ENCODE peak calls at places on chromosomes 5 and 9, in ten cellular contexts. One of them, this sample, is unnamed.

GRCh38 chr9:114507726-114508125 is 2.5 kb upstream of the WHRN start:
- DNase-seq in thoracic aorta: no peak
- DNase-seq in dorsolateral prefrontal cortex: no peak
- DNase-seq in A549: peak; percentile 50
- DNase-seq in pancreas: no peak
- DNase-seq in osteoblast: no peak
- DNase-seq in neural progenitor cell: peak; percentile 57
- DNase-seq in fibroblast of mammary gland: peak; percentile 21
- DNase-seq in transverse colon: no peak
- DNase-seq in fibroblast of pulmonary artery: peak; percentile 31
- DNase-seq in this sample: no peak

GRCh38 chr5:5881294-5881693 is 458.8 kb downstream of the ICE1 start:
- DNase-seq in thoracic aorta: no peak
- DNase-seq in dorsolateral prefrontal cortex: no peak
- DNase-seq in A549: no peak
- DNase-seq in pancreas: no peak
- DNase-seq in osteoblast: no peak
- DNase-seq in neural progenitor cell: peak; percentile 55
- DNase-seq in fibroblast of mammary gland: no peak
- DNase-seq in transverse colon: no peak
- DNase-seq in fibroblast of pulmonary artery: no peak
- DNase-seq in this sample: no peak

GRCh38 chr5:143001764-143002351 is 231.7 kb downstream of the ARHGAP26 start:
- DNase-seq in thoracic aorta: no peak
- DNase-seq in dorsolateral prefrontal cortex: no peak
- DNase-seq in A549: no peak
- DNase-seq in pancreas: no peak
- DNase-seq in osteoblast: peak; percentile 77
- DNase-seq in neural progenitor cell: no peak
- DNase-seq in fibroblast of mammary gland: peak; percentile 59
- DNase-seq in transverse colon: no peak
- DNase-seq in fibroblast of pulmonary artery: peak; percentile 75
- DNase-seq in this sample: peak; percentile 47

GRCh38 chr9:100525563-100525962 is 52.3 kb upstream of the CAVIN4 start:
- DNase-seq in thoracic aorta: no peak
- DNase-seq in dorsolateral prefrontal cortex: no peak
- DNase-seq in A549: no peak
- DNase-seq in pancreas: no peak
- DNase-seq in osteoblast: peak; percentile 32
- DNase-seq in neural progenitor cell: no peak
- DNase-seq in fibroblast of mammary gland: peak; percentile 3
- DNase-seq in transverse colon: no peak
- DNase-seq in fibroblast of pulmonary artery: no peak
- DNase-seq in this sample: no peak

GRCh38 chr9:1619915-1620705 is 395.0 kb upstream of the SMARCA2 start:
- DNase-seq in thoracic aorta: no peak
- DNase-seq in dorsolateral prefrontal cortex: no peak
- DNase-seq in A549: peak; percentile 33
- DNase-seq in pancreas: no peak
- DNase-seq in osteoblast: no peak
- DNase-seq in neural progenitor cell: no peak
- DNase-seq in fibroblast of mammary gland: peak; percentile 11
- DNase-seq in transverse colon: no peak
- DNase-seq in fibroblast of pulmonary artery: peak; percentile 7
- DNase-seq in this sample: no peak

GRCh38 chr5:9720361-9720760 is 90.2 kb upstream of the TAS2R1 start:
- DNase-seq in thoracic aorta: no peak
- DNase-seq in dorsolateral prefrontal cortex: no peak
- DNase-seq in A549: no peak
- DNase-seq in pancreas: no peak
- DNase-seq in osteoblast: no peak
- DNase-seq in neural progenitor cell: no peak
- DNase-seq in fibroblast of mammary gland: no peak
- DNase-seq in transverse colon: no peak
- DNase-seq in fibroblast of pulmonary artery: no peak
- DNase-seq in this sample: no peak

GRCh38 chr9:116112236-116112635 is 41.4 kb upstream of the PAPPA start:
- DNase-seq in thoracic aorta: no peak
- DNase-seq in dorsolateral prefrontal cortex: no peak
- DNase-seq in A549: no peak
- DNase-seq in pancreas: no peak
- DNase-seq in osteoblast: peak; percentile 10
- DNase-seq in neural progenitor cell: no peak
- DNase-seq in fibroblast of mammary gland: peak; percentile 51
- DNase-seq in transverse colon: no peak
- DNase-seq in fibroblast of pulmonary artery: peak; percentile 54
- DNase-seq in this sample: no peak

GRCh38 chr9:133009906-133010582 is 20.8 kb upstream of the GTF3C5 start:
- DNase-seq in thoracic aorta: no peak
- DNase-seq in dorsolateral prefrontal cortex: no peak
- DNase-seq in A549: no peak
- DNase-seq in pancreas: no peak
- DNase-seq in osteoblast: no peak
- DNase-seq in neural progenitor cell: no peak
- DNase-seq in fibroblast of mammary gland: no peak
- DNase-seq in transverse colon: peak; percentile 39
- DNase-seq in fibroblast of pulmonary artery: no peak
- DNase-seq in this sample: no peak

GRCh38 chr5:154642499-154643245 is 112.5 kb upstream of the LARP1 start:
- DNase-seq in thoracic aorta: no peak
- DNase-seq in dorsolateral prefrontal cortex: no peak
- DNase-seq in A549: peak; percentile 38
- DNase-seq in pancreas: no peak
- DNase-seq in osteoblast: peak; percentile 92
- DNase-seq in neural progenitor cell: peak; percentile 31
- DNase-seq in fibroblast of mammary gland: peak; percentile 56
- DNase-seq in transverse colon: no peak
- DNase-seq in fibroblast of pulmonary artery: peak; percentile 40
- DNase-seq in this sample: no peak

GRCh38 chr5:109645591-109646236 is 44.0 kb upstream of the MAN2A1 start:
- DNase-seq in thoracic aorta: no peak
- DNase-seq in dorsolateral prefrontal cortex: no peak
- DNase-seq in A549: no peak
- DNase-seq in pancreas: no peak
- DNase-seq in osteoblast: no peak
- DNase-seq in neural progenitor cell: peak; percentile 66
- DNase-seq in fibroblast of mammary gland: no peak
- DNase-seq in transverse colon: no peak
- DNase-seq in fibroblast of pulmonary artery: no peak
- DNase-seq in this sample: peak; percentile 52

GRCh38 chr9:20242767-20243166 is 379.5 kb downstream of the MLLT3 start:
- DNase-seq in thoracic aorta: no peak
- DNase-seq in dorsolateral prefrontal cortex: no peak
- DNase-seq in A549: no peak
- DNase-seq in pancreas: no peak
- DNase-seq in osteoblast: no peak
- DNase-seq in neural progenitor cell: no peak
- DNase-seq in fibroblast of mammary gland: no peak
- DNase-seq in transverse colon: no peak
- DNase-seq in fibroblast of pulmonary artery: no peak
- DNase-seq in this sample: no peak

GRCh38 chr9:36457836-36458429 is 57.9 kb upstream of the RNF38 start:
- DNase-seq in thoracic aorta: no peak
- DNase-seq in dorsolateral prefrontal cortex: no peak
- DNase-seq in A549: no peak
- DNase-seq in pancreas: no peak
- DNase-seq in osteoblast: no peak
- DNase-seq in neural progenitor cell: no peak
- DNase-seq in fibroblast of mammary gland: no peak
- DNase-seq in transverse colon: no peak
- DNase-seq in fibroblast of pulmonary artery: no peak
- DNase-seq in this sample: no peak

GRCh38 chr9:133677126-133678010 is 41.2 kb downstream of the DBH start:
- DNase-seq in thoracic aorta: no peak
- DNase-seq in dorsolateral prefrontal cortex: no peak
- DNase-seq in A549: no peak
- DNase-seq in pancreas: peak; percentile 47
- DNase-seq in osteoblast: no peak
- DNase-seq in neural progenitor cell: no peak
- DNase-seq in fibroblast of mammary gland: no peak
- DNase-seq in transverse colon: no peak
- DNase-seq in fibroblast of pulmonary artery: no peak
- DNase-seq in this sample: no peak

GRCh38 chr9:89473762-89474469 is 24.0 kb downstream of the SEMA4D start:
- DNase-seq in thoracic aorta: no peak
- DNase-seq in dorsolateral prefrontal cortex: no peak
- DNase-seq in A549: no peak
- DNase-seq in pancreas: no peak
- DNase-seq in osteoblast: no peak
- DNase-seq in neural progenitor cell: no peak
- DNase-seq in fibroblast of mammary gland: peak; percentile 43
- DNase-seq in transverse colon: no peak
- DNase-seq in fibroblast of pulmonary artery: no peak
- DNase-seq in this sample: no peak

GRCh38 chr5:61289241-61289640 is 42.8 kb upstream of the ZSWIM6 start:
- DNase-seq in thoracic aorta: no peak
- DNase-seq in dorsolateral prefrontal cortex: no peak
- DNase-seq in A549: no peak
- DNase-seq in pancreas: no peak
- DNase-seq in osteoblast: no peak
- DNase-seq in neural progenitor cell: peak; percentile 77
- DNase-seq in fibroblast of mammary gland: no peak
- DNase-seq in transverse colon: no peak
- DNase-seq in fibroblast of pulmonary artery: no peak
- DNase-seq in this sample: no peak
- H3K4me3 ChIP-seq in thoracic aorta: no peak overlapping the region
- H3K4me3 ChIP-seq in dorsolateral prefrontal cortex: no peak overlapping the region
- H3K4me3 ChIP-seq in A549: no peak overlapping the region
- H3K4me3 ChIP-seq in pancreas: no peak overlapping the region
- H3K4me3 ChIP-seq in osteoblast: no peak overlapping the region
- H3K4me3 ChIP-seq in neural progenitor cell: no peak overlapping the region
- H3K4me3 ChIP-seq in fibroblast of mammary gland: no peak overlapping the region
- H3K4me3 ChIP-seq in transverse colon: no peak overlapping the region
- H3K4me3 ChIP-seq in fibroblast of pulmonary artery: no peak overlapping the region
- H3K4me3 ChIP-seq in this sample: no peak overlapping the region

DNA sequence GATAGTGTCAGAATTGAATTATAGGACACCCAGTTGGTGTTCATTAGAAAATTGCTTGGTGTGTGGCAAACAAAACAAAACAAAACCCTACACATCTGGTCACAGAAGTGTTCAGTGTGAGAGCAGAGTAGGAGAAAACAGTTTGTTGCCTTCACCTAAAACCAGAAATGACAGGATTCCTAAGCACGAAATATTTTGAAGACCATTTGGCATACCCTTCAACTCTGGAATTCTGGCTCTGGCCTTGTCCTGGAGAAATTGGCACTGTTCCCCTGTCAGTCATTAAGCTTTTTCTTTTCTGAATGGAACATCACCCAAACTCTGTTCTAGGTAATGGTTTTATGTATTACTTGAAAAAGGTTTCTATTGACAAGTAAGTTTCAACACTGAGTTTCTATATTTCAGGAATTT is 110.2 kb upstream of the PCA3 start:
- DNase-seq in thoracic aorta: no peak
- DNase-seq in dorsolateral prefrontal cortex: no peak
- DNase-seq in A549: no peak
- DNase-seq in pancreas: no peak
- DNase-seq in osteoblast: no peak
- DNase-seq in neural progenitor cell: no peak
- DNase-seq in fibroblast of mammary gland: peak; percentile 59
- DNase-seq in transverse colon: no peak
- DNase-seq in fibroblast of pulmonary artery: peak; percentile 61
- DNase-seq in this sample: no peak
- H3K4me3 ChIP-seq in thoracic aorta: no peak overlapping the region
- H3K4me3 ChIP-seq in dorsolateral prefrontal cortex: no peak overlapping the region
- H3K4me3 ChIP-seq in A549: no peak overlapping the region
- H3K4me3 ChIP-seq in pancreas: no peak overlapping the region
- H3K4me3 ChIP-seq in osteoblast: no peak overlapping the region
- H3K4me3 ChIP-seq in neural progenitor cell: no peak overlapping the region
- H3K4me3 ChIP-seq in fibroblast of mammary gland: no peak overlapping the region
- H3K4me3 ChIP-seq in transverse colon: no peak overlapping the region
- H3K4me3 ChIP-seq in fibroblast of pulmonary artery: no peak overlapping the region
- H3K4me3 ChIP-seq in this sample: no peak overlapping the region

GRCh38 chr9:101814064-101814463 is 75.6 kb upstream of the GRIN3A start:
- DNase-seq in thoracic aorta: no peak
- DNase-seq in dorsolateral prefrontal cortex: no peak
- DNase-seq in A549: no peak
- DNase-seq in pancreas: no peak
- DNase-seq in osteoblast: no peak
- DNase-seq in neural progenitor cell: no peak
- DNase-seq in fibroblast of mammary gland: no peak
- DNase-seq in transverse colon: no peak
- DNase-seq in fibroblast of pulmonary artery: no peak
- DNase-seq in this sample: no peak
- H3K4me3 ChIP-seq in thoracic aorta: no peak overlapping the region
- H3K4me3 ChIP-seq in dorsolateral prefrontal cortex: no peak overlapping the region
- H3K4me3 ChIP-seq in A549: no peak overlapping the region
- H3K4me3 ChIP-seq in pancreas: no peak overlapping the region
- H3K4me3 ChIP-seq in osteoblast: no peak overlapping the region
- H3K4me3 ChIP-seq in neural progenitor cell: no peak overlapping the region
- H3K4me3 ChIP-seq in fibroblast of mammary gland: no peak overlapping the region
- H3K4me3 ChIP-seq in transverse colon: no peak overlapping the region
- H3K4me3 ChIP-seq in fibroblast of pulmonary artery: no peak overlapping the region
- H3K4me3 ChIP-seq in this sample: no peak overlapping the region

GRCh38 chr5:172005708-172006377 is 595 bp downstream of the FBXW11 start:
- DNase-seq in thoracic aorta: no peak
- DNase-seq in dorsolateral prefrontal cortex: peak; percentile 55
- DNase-seq in A549: peak; percentile 25
- DNase-seq in pancreas: peak; percentile 89
- DNase-seq in osteoblast: peak; percentile 44
- DNase-seq in neural progenitor cell: peak; percentile 69
- DNase-seq in fibroblast of mammary gland: no peak
- DNase-seq in transverse colon: peak; percentile 37
- DNase-seq in fibroblast of pulmonary artery: no peak
- DNase-seq in this sample: no peak

GRCh38 chr5:172006378-172007152 is at the start of gene FBXW11:
- DNase-seq in thoracic aorta: peak; percentile 74
- DNase-seq in dorsolateral prefrontal cortex: peak; percentile 98
- DNase-seq in A549: peak; percentile 97
- DNase-seq in pancreas: peak; percentile 99
- DNase-seq in osteoblast: peak; percentile 96
- DNase-seq in neural progenitor cell: peak; percentile 98
- DNase-seq in fibroblast of mammary gland: peak; percentile 94
- DNase-seq in transverse colon: peak; percentile 97
- DNase-seq in fibroblast of pulmonary artery: peak; percentile 96
- DNase-seq in this sample: peak; percentile 88

GRCh38 chr5:172002840-172003512 is 3.5 kb downstream of the FBXW11 start:
- DNase-seq in thoracic aorta: no peak
- DNase-seq in dorsolateral prefrontal cortex: no peak
- DNase-seq in A549: no peak
- DNase-seq in pancreas: no peak
- DNase-seq in osteoblast: no peak
- DNase-seq in neural progenitor cell: no peak
- DNase-seq in fibroblast of mammary gland: no peak
- DNase-seq in transverse colon: no peak
- DNase-seq in fibroblast of pulmonary artery: no peak
- DNase-seq in this sample: no peak

GRCh38 chr5:172003750-172004149 is 2.7 kb downstream of the FBXW11 start:
- DNase-seq in thoracic aorta: no peak
- DNase-seq in dorsolateral prefrontal cortex: no peak
- DNase-seq in A549: no peak
- DNase-seq in pancreas: no peak
- DNase-seq in osteoblast: no peak
- DNase-seq in neural progenitor cell: no peak
- DNase-seq in fibroblast of mammary gland: no peak
- DNase-seq in transverse colon: no peak
- DNase-seq in fibroblast of pulmonary artery: peak; percentile 35
- DNase-seq in this sample: no peak

DNA sequence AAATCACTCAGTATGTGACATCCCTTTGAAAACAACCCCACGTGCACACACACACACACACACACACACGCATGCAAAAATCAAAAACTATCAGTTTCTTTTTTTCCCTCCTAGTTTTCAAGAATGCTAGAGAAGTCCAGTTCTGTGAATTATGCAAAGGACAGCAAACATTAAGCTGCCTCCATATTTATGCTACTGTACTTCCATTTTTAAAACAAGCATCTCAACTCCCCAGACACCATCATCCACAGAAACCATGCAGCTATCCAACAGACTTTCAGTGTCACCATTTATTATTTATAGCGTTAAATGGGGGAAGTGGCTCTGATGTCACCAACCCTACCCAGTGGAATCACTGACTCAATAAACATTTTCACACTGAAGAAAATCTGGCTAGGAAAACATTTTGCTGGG is 1.6 kb downstream of the FBXW11 start:
- DNase-seq in thoracic aorta: no peak
- DNase-seq in dorsolateral prefrontal cortex: no peak
- DNase-seq in A549: peak; percentile 17
- DNase-seq in pancreas: no peak
- DNase-seq in osteoblast: no peak
- DNase-seq in neural progenitor cell: no peak
- DNase-seq in fibroblast of mammary gland: peak; percentile 45
- DNase-seq in transverse colon: no peak
- DNase-seq in fibroblast of pulmonary artery: no peak
- DNase-seq in this sample: no peak
- H3K4me3 ChIP-seq in thoracic aorta: peak overlapping the region; percentile 99
- H3K4me3 ChIP-seq in dorsolateral prefrontal cortex: peak overlapping the region; percentile 99
- H3K4me3 ChIP-seq in A549: peak overlapping the region; percentile 93
- H3K4me3 ChIP-seq in pancreas: peak overlapping the region; percentile 97
- H3K4me3 ChIP-seq in osteoblast: peak overlapping the region; percentile 84
- H3K4me3 ChIP-seq in neural progenitor cell: peak overlapping the region; percentile 96
- H3K4me3 ChIP-seq in fibroblast of mammary gland: peak overlapping the region; percentile 98
- H3K4me3 ChIP-seq in transverse colon: peak overlapping the region; percentile 95
- H3K4me3 ChIP-seq in fibroblast of pulmonary artery: peak overlapping the region; percentile 96
- H3K4me3 ChIP-seq in this sample: peak overlapping the region; percentile 91